ENCODE peak calls at places on chromosome 17, in seven cellular contexts. H is fibroblast of lung, A is GM12878, B is neural progenitor cell, S is PC-3, U is A673, R is H1. D is an unnamed sample.

GRCh38 chr17:44830359-44831269 is 527 bp upstream of the GJC1 start:
- DNase-seq in S (peak), U (peak), H (peak), B (peak), A (no peak), R (peak), D (peak)

GRCh38 chr17:19987897-19988296 is 10.3 kb upstream of the AKAP10 start:
- DNase-seq in B (no peak), U (no peak), A (no peak), S (no peak), H (no peak), R (peak), D (no peak)

GRCh38 chr17:36599546-36600250 is 1.7 kb upstream of the MRM1 start:
- DNase-seq in S (no peak), U (no peak), B (no peak), A (no peak), H (no peak), R (no peak), D (no peak)

GRCh38 chr17:31877911-31878702 is 19.1 kb upstream of the COPRS start:
- DNase-seq in U (no peak), B (no peak), R (no peak), S (no peak), A (no peak), H (peak), D (no peak)

GRCh38 chr17:8126306-8127066 is 2.6 kb upstream of the HES7 start:
- DNase-seq in R (peak), H (peak), A (no peak), S (peak), U (peak), B (peak), D (peak)

GRCh38 chr17:6930754-6931153 is 65.1 kb upstream of the ALOX12 start:
- DNase-seq in S (no peak), R (no peak), H (no peak), U (no peak), A (no peak), B (no peak), D (no peak)

GRCh38 chr17:44919885-44920564 is 4.7 kb upstream of the GFAP start:
- DNase-seq in U (peak), H (peak), R (peak), B (peak), S (peak), A (peak), D (peak)

GRCh38 chr17:82415786-82416185 is 2.4 kb upstream of the HEXD start:
- DNase-seq in U (no peak), S (no peak), R (no peak), H (no peak), B (no peak), A (no peak), D (no peak)

GRCh38 chr17:52138350-52138749 is 20.2 kb downstream of the CA10 start:
- DNase-seq in R (no peak), U (no peak), S (no peak), B (no peak), A (no peak), H (no peak), D (no peak)

GRCh38 chr17:14113137-14113536 is 43.8 kb downstream of the COX10 start:
- DNase-seq in A (no peak), S (no peak), H (no peak), U (no peak), B (no peak), R (no peak), D (no peak)

GRCh38 chr17:68972119-68972704 is 17.0 kb upstream of the ABCA8 start:
- DNase-seq in S (peak), B (peak), A (no peak), R (no peak), H (peak), U (peak), D (peak)

GRCh38 chr17:2844386-2844785 is 48.1 kb downstream of the RAP1GAP2 start:
- DNase-seq in B (peak), U (no peak), S (peak), H (no peak), R (no peak), A (no peak), D (no peak)

GRCh38 chr17:67800495-67800928 is 24.8 kb upstream of the BPTF start:
- DNase-seq in A (peak), B (peak), R (peak), S (peak), H (peak), U (peak), D (peak)

GRCh38 chr17:40825596-40825995 is 3.2 kb upstream of the KRT10 start:
- DNase-seq in H (no peak), B (no peak), R (no peak), U (no peak), S (no peak), A (no peak), D (no peak)

GRCh38 chr17:9299695-9300094 is 275.9 kb downstream of the STX8 start:
- DNase-seq in A (no peak), U (no peak), H (no peak), R (no peak), S (no peak), B (no peak), D (no peak)

GRCh38 chr17:27354491-27355081 is 60.7 kb downstream of the WSB1 start:
- DNase-seq in B (no peak), R (no peak), S (peak), H (no peak), A (no peak), U (peak), D (peak)

GRCh38 chr17:73091770-73092517 is 544 bp downstream of the SLC39A11 start:
- DNase-seq in A (no peak), S (peak), U (peak), R (no peak), H (peak), B (peak), D (no peak)

GRCh38 chr17:18910881-18911280 is 41.1 kb upstream of the SLC5A10 start:
- DNase-seq in U (no peak), S (no peak), H (no peak), B (no peak), R (no peak), A (no peak), D (no peak)

GRCh38 chr17:37043201-37043600 is 94.4 kb downstream of the AATF start:
- DNase-seq in R (peak), B (no peak), S (no peak), A (no peak), U (peak), H (no peak), D (no peak)

GRCh38 chr17:45050680-45051059 is 762 bp downstream of the DCAKD start:
- DNase-seq in H (no peak), A (no peak), B (peak), S (no peak), U (no peak), R (no peak), D (peak)

GRCh38 chr17:34283571-34283970 is 2.0 kb upstream of the CCL11 start:
- DNase-seq in H (no peak), S (no peak), R (no peak), U (no peak), B (no peak), A (no peak), D (no peak)

GRCh38 chr17:36890398-36891190 is 46.7 kb upstream of the LHX1 start:
- DNase-seq in U (no peak), H (no peak), A (no peak), S (no peak), B (no peak), R (no peak), D (no peak)

GRCh38 chr17:50817142-50817751 is 18.1 kb upstream of the WFIKKN2 start:
- DNase-seq in S (peak), B (peak), H (peak), U (peak), A (no peak), R (peak), D (peak)

GRCh38 chr17:74919440-74920305 is 3.4 kb downstream of the USH1G start:
- DNase-seq in U (no peak), A (no peak), R (peak), B (peak), S (no peak), H (peak), D (peak)

GRCh38 chr17:38704645-38705522 is at the start of gene MLLT6:
- DNase-seq in H (peak), R (no peak), U (peak), S (peak), B (peak), A (no peak), D (peak)

GRCh38 chr17:76585649-76586593 is at the start of gene ST6GALNAC2:
- DNase-seq in U (no peak), R (peak), A (no peak), H (peak), B (peak), S (peak), D (no peak)

GRCh38 chr17:76582660-76583059 is 3.0 kb downstream of the ST6GALNAC2 start:
- DNase-seq in H (no peak), B (no peak), S (no peak), U (no peak), R (no peak), A (no peak), D (no peak)

GRCh38 chr17:76586741-76587487 is 1.3 kb upstream of the ST6GALNAC2 start:
- DNase-seq in U (no peak), R (no peak), H (no peak), A (no peak), S (no peak), B (peak), D (no peak)

GRCh38 chr17:76585048-76585648 is 512 bp downstream of the ST6GALNAC2 start:
- DNase-seq in A (no peak), B (peak), H (no peak), S (no peak), U (no peak), R (peak), D (no peak)

GRCh38 chr17:76584427-76585047 is 1.1 kb downstream of the ST6GALNAC2 start:
- DNase-seq in S (no peak), A (no peak), H (no peak), R (no peak), B (peak), U (no peak), D (no peak)
- TF ChIP-seq EZH2 in S (no peak), A (no peak), H (no peak), R (no peak), B (no peak), U (no peak), D (no peak)

DNA sequence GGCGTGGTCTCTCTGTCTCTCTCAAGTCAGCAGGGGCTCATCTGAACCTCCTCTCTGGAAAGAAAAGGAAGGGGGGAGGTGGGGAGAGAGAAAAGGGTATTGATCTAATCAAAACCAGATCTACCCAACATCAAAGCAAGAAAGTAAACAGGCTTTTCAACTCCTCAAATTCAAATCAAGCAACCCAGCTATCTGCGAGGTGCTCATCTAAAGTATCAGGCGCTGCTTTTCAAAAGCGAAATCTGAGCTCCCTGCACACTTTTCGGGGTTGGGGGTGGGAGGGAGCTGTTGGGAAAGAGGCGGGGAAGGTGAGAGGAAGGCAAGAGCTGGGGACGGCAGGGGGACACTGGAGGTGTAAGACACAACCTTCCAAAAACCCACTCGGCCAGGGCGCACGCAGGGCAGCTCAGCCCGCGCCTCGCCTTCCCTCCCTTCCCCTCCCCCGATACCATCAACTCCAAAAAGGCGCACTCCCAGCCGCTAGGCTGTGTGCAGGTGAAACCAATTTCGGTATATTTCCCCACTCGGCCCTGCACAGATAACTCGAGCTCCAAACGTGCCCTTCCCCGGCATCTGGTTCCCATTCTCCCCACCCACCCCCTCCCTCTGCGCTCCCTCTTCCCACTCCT is 2.7 kb downstream of the AXIN2 start:
- DNase-seq in S (no peak), B (peak), U (peak), H (no peak), R (no peak), A (no peak), D (peak)
- H3K4me3 ChIP-seq in S (peak), B (peak), U (peak), H (peak), R (peak), A (peak), D (peak)

GRCh38 chr17:54117452-54117851 is 294.7 kb downstream of the KIF2B start:
- DNase-seq in S (no peak), R (no peak), B (no peak), A (no peak), U (no peak), H (no peak), D (no peak)
- TF ChIP-seq EZH2 in S (no peak), R (no peak), B (no peak), A (no peak), U (no peak), H (no peak), D (no peak)

DNA sequence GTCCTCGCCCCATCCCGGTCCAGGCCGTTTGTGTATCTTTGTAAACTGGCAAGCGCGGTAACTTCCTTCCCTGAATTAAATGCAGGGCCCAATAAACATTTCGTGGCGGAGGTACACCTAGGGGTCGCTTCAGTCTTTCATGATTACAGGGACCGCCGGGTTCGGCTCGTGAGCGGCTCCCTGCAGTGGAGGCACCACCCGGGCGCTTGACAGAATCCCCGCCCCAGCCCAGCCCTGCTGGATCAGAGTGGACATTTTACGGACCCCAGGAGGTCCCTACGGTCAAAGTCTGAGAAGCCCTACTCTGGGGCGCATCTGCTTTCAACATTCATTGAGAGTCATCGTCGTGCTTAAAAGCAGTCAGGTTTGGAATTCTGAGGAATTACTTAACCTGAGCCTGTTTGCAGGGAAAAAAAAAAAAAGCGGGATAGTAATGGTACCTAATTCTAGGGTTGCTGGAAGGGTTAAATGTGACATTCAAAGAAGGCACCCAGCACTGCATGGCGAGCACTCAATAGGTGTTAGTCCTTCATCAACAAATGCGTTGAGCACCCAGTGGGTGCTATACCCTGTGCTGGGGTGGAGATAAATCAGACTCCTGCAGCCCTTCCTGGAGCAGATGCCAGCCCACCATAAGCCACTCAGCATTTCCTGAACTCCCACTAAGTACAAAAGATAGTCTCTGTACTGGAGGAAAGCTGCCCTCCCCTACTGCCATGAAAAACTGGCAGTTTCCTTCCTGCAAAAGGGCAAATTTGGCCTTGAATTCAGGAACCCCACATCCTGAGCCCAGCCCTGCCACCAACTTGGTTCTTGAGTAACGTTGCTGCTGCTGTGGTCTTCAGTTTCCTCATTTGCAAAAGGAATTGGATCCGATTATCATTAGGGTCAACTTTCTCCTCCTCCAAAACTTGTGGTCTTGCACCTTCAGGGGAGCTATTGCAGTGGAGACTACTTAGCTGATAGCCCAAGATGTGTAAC is 658 bp upstream of the DUSP3 start:
- DNase-seq in U (peak), S (no peak), H (no peak), A (no peak), B (peak), R (no peak), D (no peak)
- H3K4me3 ChIP-seq in U (peak), S (peak), H (peak), A (peak), B (peak), R (peak), D (peak)

DNA sequence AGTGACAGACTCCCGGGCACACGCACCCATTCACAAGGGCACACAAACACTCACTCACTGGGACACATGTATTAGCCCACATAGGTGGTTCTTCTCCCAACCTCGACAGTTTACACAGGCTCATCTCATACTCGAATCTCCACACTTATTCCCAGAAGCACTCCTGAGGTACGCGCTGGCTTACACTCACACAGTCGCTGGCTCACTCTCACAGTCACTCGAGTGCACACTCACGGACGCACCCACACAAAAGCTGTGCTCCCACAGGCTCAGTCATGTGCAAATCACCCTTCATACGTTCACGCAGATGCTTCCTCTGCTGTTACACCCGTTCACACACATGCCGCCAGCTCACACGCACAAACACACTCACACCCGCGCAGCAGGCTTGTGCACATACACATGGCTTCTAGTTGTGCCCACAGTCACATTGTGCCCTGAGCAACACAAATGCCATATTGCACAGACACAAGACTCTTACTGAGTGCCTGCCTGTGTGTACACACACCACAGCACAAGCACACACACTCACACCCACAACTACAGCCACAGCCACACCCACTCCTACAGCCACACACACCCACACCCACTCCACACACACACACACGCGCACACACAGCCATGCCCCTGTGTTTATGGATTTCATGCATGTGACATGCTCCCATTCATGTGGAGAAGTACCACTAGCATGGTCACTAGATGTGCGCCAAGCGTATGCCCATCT is 8.4 kb upstream of the PRR29 start:
- DNase-seq in R (no peak), H (no peak), B (peak), S (no peak), U (no peak), A (no peak), D (no peak)
- TF ChIP-seq EZH2 in R (no peak), H (no peak), B (no peak), S (no peak), U (no peak), A (no peak), D (no peak)

DNA sequence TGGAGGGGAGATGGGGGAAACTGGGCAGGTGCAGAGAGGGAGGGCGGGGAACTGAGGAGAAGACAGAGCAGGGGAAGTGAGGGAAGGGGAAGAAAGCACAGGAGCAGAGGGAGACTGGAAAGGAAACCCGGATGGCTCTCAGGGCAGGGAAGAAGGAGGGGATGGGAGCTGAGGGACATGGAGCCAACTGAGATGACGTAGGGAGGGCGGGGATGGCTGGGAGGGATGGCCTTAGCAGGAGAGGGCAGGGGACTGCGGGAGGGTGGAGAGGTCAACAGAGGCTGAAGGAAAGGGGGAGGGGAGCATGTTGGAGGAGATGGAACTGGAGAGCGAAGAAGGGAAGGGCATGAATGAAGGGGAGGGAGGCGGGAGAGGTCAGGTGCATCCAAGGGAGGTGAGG is 81.9 kb downstream of the KCNJ12 start:
- DNase-seq in H (peak), A (no peak), B (peak), U (no peak), R (no peak), S (no peak), D (no peak)
- H3K4me3 ChIP-seq in H (no peak), A (no peak), B (no peak), U (no peak), R (no peak), S (no peak), D (no peak)

DNA sequence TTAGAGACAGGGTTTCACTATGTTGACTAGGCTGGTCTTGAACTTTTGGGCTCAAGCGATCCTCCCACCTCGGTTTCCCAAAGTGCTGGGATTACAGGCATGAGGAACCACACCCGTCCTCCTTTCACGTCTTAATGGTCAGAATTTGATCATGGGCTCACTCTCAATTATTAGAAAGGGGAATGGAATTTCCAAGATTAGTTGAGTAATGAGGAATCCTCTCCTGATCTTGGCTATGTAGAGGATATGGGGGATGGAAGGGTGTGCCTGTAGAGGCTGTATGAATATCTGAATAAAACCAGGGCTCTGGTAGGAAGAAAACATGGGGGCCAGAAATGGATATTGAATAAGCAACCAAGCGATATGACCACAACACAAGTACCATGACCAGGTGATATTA is 25.9 kb upstream of the SMURF2 start:
- DNase-seq in H (peak), U (no peak), A (no peak), S (peak), B (no peak), R (no peak), D (no peak)
- TF ChIP-seq EZH2 in H (no peak), U (no peak), A (no peak), S (no peak), B (no peak), R (no peak), D (no peak)

D was measured in MM.1S.